ENCODE peak calls at places on chromosomes 11 and 22, in ten cellular contexts. F, E, L, N, Q, G, S, I, O and H are unnamed samples.

GRCh38 chr11:80899381-80899780 is 1458.6 kb upstream of the TENM4 start:
- DNase-seq in F (no peak), E (no peak), L (no peak), N (no peak), Q (peak), G (peak), S (no peak), I (no peak), O (peak), H (peak)

GRCh38 chr22:17559188-17559587 is 4.1 kb upstream of the SLC25A18 start:
- DNase-seq in F (no peak), E (no peak), L (no peak), N (no peak), Q (no peak), G (no peak), S (no peak), I (no peak), O (no peak), H (no peak)

GRCh38 chr11:119491753-119492455 is 68.9 kb upstream of the THY1 start:
- DNase-seq in F (no peak), E (no peak), L (peak), N (no peak), Q (peak), G (no peak), S (no peak), I (no peak), O (peak), H (no peak)

GRCh38 chr11:128497057-128497957 is 90.1 kb downstream of the ETS1 start:
- DNase-seq in F (no peak), E (no peak), L (peak), N (peak), Q (peak), G (peak), S (no peak), I (no peak), O (peak), H (peak)

GRCh38 chr11:68031136-68031459 is 617 bp downstream of the NDUFS8 start:
- DNase-seq in F (no peak), E (no peak), L (no peak), N (no peak), Q (peak), G (no peak), S (no peak), I (no peak), O (no peak), H (peak)

GRCh38 chr22:17366830-17367229 is 2.4 kb upstream of the CECR2 start:
- DNase-seq in F (no peak), E (no peak), L (no peak), N (peak), Q (peak), G (no peak), S (peak), I (peak), O (no peak), H (no peak)

GRCh38 chr11:65844231-65844872 is 10.6 kb downstream of the SNX32 start:
- DNase-seq in F (no peak), E (no peak), L (no peak), N (no peak), Q (no peak), G (no peak), S (no peak), I (no peak), O (no peak), H (no peak)

GRCh38 chr22:19232620-19233019 is 54.1 kb upstream of the SLC25A1 start:
- DNase-seq in F (no peak), E (no peak), L (no peak), N (no peak), Q (no peak), G (no peak), S (no peak), I (no peak), O (no peak), H (peak)

GRCh38 chr22:23533328-23533762 is 46.7 kb downstream of the IGLL1 start:
- DNase-seq in F (peak), E (no peak), L (peak), N (peak), Q (no peak), G (no peak), S (peak), I (no peak), O (no peak), H (peak)

GRCh38 chr11:129287920-129288319 is 87.7 kb upstream of the BARX2 start:
- DNase-seq in F (no peak), E (no peak), L (no peak), N (no peak), Q (no peak), G (no peak), S (no peak), I (no peak), O (no peak), H (no peak)

GRCh38 chr11:62221498-62221897 is 13.0 kb downstream of the SCGB2A1 start:
- DNase-seq in F (no peak), E (no peak), L (no peak), N (no peak), Q (no peak), G (no peak), S (no peak), I (no peak), O (no peak), H (no peak)

GRCh38 chr11:120248551-120249278 is 8.8 kb downstream of the POU2F3 start:
- DNase-seq in F (no peak), E (no peak), L (peak), N (no peak), Q (peak), G (peak), S (no peak), I (no peak), O (peak), H (peak)

GRCh38 chr22:49354516-49355205 is 473.0 kb downstream of the BRD1 start:
- DNase-seq in F (no peak), E (no peak), L (no peak), N (no peak), Q (no peak), G (no peak), S (no peak), I (no peak), O (no peak), H (no peak)

GRCh38 chr11:59756845-59757244 is 1.7 kb downstream of the STX3 start:
- DNase-seq in F (peak), E (peak), L (peak), N (no peak), Q (peak), G (no peak), S (peak), I (no peak), O (peak), H (peak)

GRCh38 chr22:39658367-39658766 is 87.8 kb downstream of the CACNA1I start:
- DNase-seq in F (no peak), E (no peak), L (no peak), N (no peak), Q (no peak), G (no peak), S (no peak), I (no peak), O (no peak), H (no peak)

GRCh38 chr11:45920531-45921477 is 1.7 kb upstream of the LARGE2 start:
- DNase-seq in F (no peak), E (no peak), L (no peak), N (no peak), Q (no peak), G (no peak), S (no peak), I (no peak), O (no peak), H (no peak)

GRCh38 chr22:32494971-32495370 is 20.4 kb downstream of the FBXO7 start:
- DNase-seq in F (no peak), E (no peak), L (no peak), N (no peak), Q (no peak), G (no peak), S (no peak), I (no peak), O (no peak), H (no peak)

GRCh38 chr22:37020192-37020479 is 594 bp downstream of the MPST start:
- DNase-seq in F (peak), E (no peak), L (peak), N (no peak), Q (peak), G (no peak), S (peak), I (no peak), O (peak), H (peak)

GRCh38 chr11:93501856-93502255 is 41.3 kb downstream of the SMCO4 start:
- DNase-seq in F (no peak), E (no peak), L (no peak), N (no peak), Q (no peak), G (no peak), S (no peak), I (no peak), O (no peak), H (no peak)

GRCh38 chr22:19509923-19510322 is 14.3 kb downstream of the CLDN5 start:
- DNase-seq in F (no peak), E (no peak), L (no peak), N (no peak), Q (no peak), G (no peak), S (no peak), I (no peak), O (no peak), H (no peak)

GRCh38 chr11:57276169-57276854 is 39.3 kb upstream of the APLNR start:
- DNase-seq in F (no peak), E (no peak), L (no peak), N (no peak), Q (no peak), G (no peak), S (no peak), I (no peak), O (no peak), H (no peak)

GRCh38 chr22:37431811-37432707 is 4.8 kb upstream of the ELFN2 start:
- DNase-seq in F (no peak), E (no peak), L (peak), N (no peak), Q (peak), G (peak), S (no peak), I (no peak), O (peak), H (peak)

GRCh38 chr11:100574894-100575769 is 112.0 kb upstream of the ARHGAP42 start:
- DNase-seq in F (no peak), E (no peak), L (peak), N (no peak), Q (peak), G (no peak), S (no peak), I (no peak), O (peak), H (peak)

GRCh38 chr11:8838248-8838647 is 72.7 kb upstream of the AKIP1 start:
- DNase-seq in F (no peak), E (no peak), L (peak), N (no peak), Q (peak), G (peak), S (no peak), I (no peak), O (no peak), H (peak)

GRCh38 chr11:16402654-16403447 is 46.5 kb upstream of the SOX6 start:
- DNase-seq in F (no peak), E (no peak), L (no peak), N (no peak), Q (no peak), G (no peak), S (no peak), I (no peak), O (no peak), H (no peak)

GRCh38 chr22:49535527-49536125 is 292.0 kb downstream of the BRD1 start:
- DNase-seq in F (no peak), E (no peak), L (no peak), N (no peak), Q (no peak), G (no peak), S (no peak), I (no peak), O (no peak), H (no peak)

GRCh38 chr11:44179173-44179572 is 83.7 kb downstream of the EXT2 start:
- DNase-seq in F (no peak), E (no peak), L (peak), N (no peak), Q (no peak), G (no peak), S (no peak), I (no peak), O (no peak), H (no peak)

GRCh38 chr11:44177905-44178304 is 82.4 kb downstream of the EXT2 start:
- DNase-seq in F (no peak), E (no peak), L (no peak), N (no peak), Q (no peak), G (no peak), S (no peak), I (no peak), O (no peak), H (no peak)

GRCh38 chr11:44176541-44177213 is 81.2 kb downstream of the EXT2 start:
- DNase-seq in F (no peak), E (no peak), L (no peak), N (no peak), Q (no peak), G (no peak), S (no peak), I (no peak), O (no peak), H (no peak)

GRCh38 chr11:44180107-44180506 is 84.6 kb downstream of the EXT2 start:
- DNase-seq in F (no peak), E (no peak), L (no peak), N (no peak), Q (no peak), G (no peak), S (no peak), I (no peak), O (no peak), H (no peak)

GRCh38 chr11:44178381-44178780 is 82.9 kb downstream of the EXT2 start:
- DNase-seq in F (no peak), E (no peak), L (peak), N (no peak), Q (peak), G (no peak), S (peak), I (no peak), O (no peak), H (peak)
- TF ChIP-seq CTCF in F (no peak), E (no peak), L (peak), N (no peak), Q (peak), G (no peak), S (no peak), I (peak), O (no peak), H (peak)

GRCh38 chr11:84437129-84438123 is 1151.3 kb upstream of the CCDC90B start:
- DNase-seq in F (no peak), E (no peak), L (no peak), N (peak), Q (no peak), G (no peak), S (no peak), I (no peak), O (peak), H (no peak)
- H3K4me3 ChIP-seq in F (no peak), E (no peak), L (no peak), N (no peak), Q (peak), G (peak), S (no peak), I (peak), O (no peak), H (no peak)

GRCh38 chr11:19800162-19800561 is 87.5 kb downstream of the NAV2 start:
- DNase-seq in F (no peak), E (no peak), L (no peak), N (no peak), Q (peak), G (no peak), S (no peak), I (no peak), O (no peak), H (no peak)
- TF ChIP-seq CTCF in F (peak), E (no peak), L (peak), N (no peak), Q (peak), G (peak), S (peak), I (peak), O (peak), H (peak)

DNA sequence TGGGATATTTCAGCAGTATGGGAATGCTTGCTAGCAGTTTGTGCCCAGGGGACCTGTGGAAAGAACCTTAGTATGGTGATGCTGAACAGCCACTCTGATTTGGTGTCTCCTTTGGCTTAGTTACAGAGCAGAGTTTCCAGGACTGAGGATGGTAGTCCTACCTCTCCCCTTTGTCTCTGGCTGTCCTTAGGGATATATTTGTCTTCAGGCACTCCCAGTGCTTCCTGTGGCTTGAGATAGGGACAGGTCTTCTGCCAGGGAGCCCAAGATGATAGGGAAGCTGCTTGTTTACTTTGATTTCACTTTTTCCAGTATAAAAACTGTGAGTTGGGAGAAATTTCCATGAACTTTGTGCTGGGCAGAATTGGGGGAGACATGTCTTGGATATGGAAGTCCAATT is 28.2 kb downstream of the ANKRD42 start:
- DNase-seq in F (no peak), E (no peak), L (no peak), N (no peak), Q (no peak), G (no peak), S (no peak), I (no peak), O (no peak), H (no peak)
- H3K4me3 ChIP-seq in F (no peak), E (no peak), L (no peak), N (no peak), Q (no peak), G (no peak), S (no peak), I (no peak), O (no peak), H (no peak)

DNA sequence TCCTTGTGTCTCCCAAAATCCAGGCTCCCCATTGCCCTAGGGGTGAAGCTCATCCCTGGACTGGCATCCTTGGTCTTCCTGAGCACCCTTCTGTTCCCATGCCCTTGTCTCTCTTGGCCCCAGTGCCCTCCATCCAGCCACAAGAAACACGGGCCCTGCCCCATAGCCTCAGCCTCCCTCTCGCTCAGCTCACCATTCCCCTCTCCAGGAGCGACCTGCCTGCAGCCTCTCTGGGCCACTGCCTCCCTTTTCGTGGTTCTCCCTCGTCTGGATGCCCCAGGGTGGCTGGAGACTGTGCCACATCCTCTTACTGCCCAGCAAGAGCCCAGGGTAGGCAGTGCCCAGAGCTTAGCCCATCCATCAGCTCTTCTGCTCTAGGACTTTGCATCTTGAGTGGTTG is 532.1 kb downstream of the TBC1D22A start:
- DNase-seq in F (no peak), E (no peak), L (no peak), N (no peak), Q (no peak), G (no peak), S (no peak), I (no peak), O (no peak), H (no peak)
- TF ChIP-seq CTCF in F (no peak), E (no peak), L (no peak), N (no peak), Q (no peak), G (no peak), S (no peak), I (no peak), O (no peak), H (no peak)

GRCh38 chr11:117940736-117941135 is 11.5 kb upstream of the TMPRSS13 start:
- DNase-seq in F (no peak), E (peak), L (no peak), N (no peak), Q (no peak), G (no peak), S (no peak), I (no peak), O (no peak), H (no peak)

GRCh38 chr11:117933475-117933874 is 4.3 kb upstream of the TMPRSS13 start:
- DNase-seq in F (no peak), E (no peak), L (no peak), N (no peak), Q (no peak), G (no peak), S (no peak), I (no peak), O (no peak), H (no peak)

GRCh38 chr11:117933930-117934329 is 4.7 kb upstream of the TMPRSS13 start:
- DNase-seq in F (no peak), E (no peak), L (no peak), N (peak), Q (no peak), G (no peak), S (no peak), I (no peak), O (no peak), H (no peak)

GRCh38 chr11:117934526-117935307 is 5.5 kb upstream of the TMPRSS13 start:
- DNase-seq in F (no peak), E (no peak), L (no peak), N (peak), Q (no peak), G (no peak), S (no peak), I (no peak), O (no peak), H (no peak)

GRCh38 chr11:117936973-117937372 is 7.8 kb upstream of the TMPRSS13 start:
- DNase-seq in F (no peak), E (no peak), L (no peak), N (no peak), Q (no peak), G (no peak), S (no peak), I (no peak), O (no peak), H (no peak)
- H3K4me3 ChIP-seq in F (no peak), E (no peak), L (no peak), N (no peak), Q (no peak), G (no peak), S (no peak), I (no peak), O (no peak), H (no peak)

DNA sequence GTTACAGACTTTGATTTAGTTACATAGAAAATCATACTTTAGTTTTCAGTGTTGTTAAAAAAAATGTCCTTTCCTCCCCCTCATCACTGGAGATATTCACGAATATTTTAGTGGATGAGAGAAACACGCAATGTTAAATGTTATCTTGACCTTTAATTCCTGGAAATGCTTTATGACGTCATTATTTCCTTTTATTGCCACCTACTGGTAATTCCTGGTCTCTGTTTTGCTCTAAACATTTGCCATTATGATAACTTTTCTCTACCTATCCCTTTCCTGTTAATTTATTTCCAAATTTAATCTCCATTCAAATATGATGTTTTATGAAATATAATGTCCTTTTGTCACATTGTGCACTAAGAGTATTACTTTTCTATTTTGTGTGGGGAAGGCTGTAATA is 770.6 kb downstream of the FAM181B start:
- DNase-seq in F (no peak), E (no peak), L (no peak), N (no peak), Q (peak), G (no peak), S (peak), I (no peak), O (peak), H (peak)
- TF ChIP-seq CTCF in F (peak), E (no peak), L (no peak), N (no peak), Q (no peak), G (no peak), S (no peak), I (no peak), O (peak), H (peak)

GRCh38 chr11:14390669-14391068 is 31.7 kb upstream of the RRAS2 start:
- DNase-seq in F (no peak), E (no peak), L (no peak), N (no peak), Q (no peak), G (no peak), S (no peak), I (no peak), O (no peak), H (no peak)
- H3K4me3 ChIP-seq in F (no peak), E (no peak), L (no peak), N (no peak), Q (no peak), G (no peak), S (no peak), I (no peak), O (no peak), H (no peak)